ENCODE peak calls at places on chromosomes 5 and 9, in eight cellular contexts. O, G, Z, B, H, I, R and J are unnamed samples.

GRCh38 chr5:82784521-82784920 is 292.7 kb downstream of the TMEM167A start:
- DNase-seq in O (no peak), G (no peak), Z (no peak), B (no peak), H (no peak), I (no peak), R (no peak), J (no peak)

GRCh38 chr5:152472096-152472495 is 67.0 kb upstream of the NMUR2 start:
- DNase-seq in O (no peak), G (no peak), Z (no peak), B (no peak), H (no peak), I (no peak), R (no peak), J (no peak)

GRCh38 chr5:60446917-60447316 is 253.0 kb downstream of the DEPDC1B start:
- DNase-seq in O (no peak), G (no peak), Z (no peak), B (no peak), H (no peak), I (no peak), R (no peak), J (no peak)

GRCh38 chr5:97554992-97555981 is 372.2 kb upstream of the RIOK2 start:
- DNase-seq in O (no peak), G (no peak), Z (no peak), B (no peak), H (no peak), I (no peak), R (no peak), J (no peak)

GRCh38 chr9:72509053-72509452 is 12.4 kb upstream of the TMC1 start:
- DNase-seq in O (no peak), G (no peak), Z (no peak), B (no peak), H (no peak), I (no peak), R (no peak), J (no peak)

GRCh38 chr5:105953616-105954015 is 1717.1 kb downstream of the EFNA5 start:
- DNase-seq in O (no peak), G (no peak), Z (no peak), B (no peak), H (no peak), I (no peak), R (no peak), J (no peak)

GRCh38 chr9:91978739-91979414 is 28.8 kb upstream of the ROR2 start:
- DNase-seq in O (peak; percentile 26), G (no peak), Z (no peak), B (no peak), H (peak; percentile 40), I (no peak), R (peak; percentile 36), J (no peak)

GRCh38 chr5:99169309-99169708 is 240.5 kb upstream of the CHD1 start:
- DNase-seq in O (peak; percentile 8), G (no peak), Z (no peak), B (peak; percentile 8), H (no peak), I (no peak), R (no peak), J (no peak)

GRCh38 chr9:129458155-129458661 is 162.7 kb downstream of the C9orf50 start:
- DNase-seq in O (no peak), G (no peak), Z (peak; percentile 54), B (no peak), H (peak; percentile 86), I (peak; percentile 80), R (peak; percentile 60), J (no peak)

DNA sequence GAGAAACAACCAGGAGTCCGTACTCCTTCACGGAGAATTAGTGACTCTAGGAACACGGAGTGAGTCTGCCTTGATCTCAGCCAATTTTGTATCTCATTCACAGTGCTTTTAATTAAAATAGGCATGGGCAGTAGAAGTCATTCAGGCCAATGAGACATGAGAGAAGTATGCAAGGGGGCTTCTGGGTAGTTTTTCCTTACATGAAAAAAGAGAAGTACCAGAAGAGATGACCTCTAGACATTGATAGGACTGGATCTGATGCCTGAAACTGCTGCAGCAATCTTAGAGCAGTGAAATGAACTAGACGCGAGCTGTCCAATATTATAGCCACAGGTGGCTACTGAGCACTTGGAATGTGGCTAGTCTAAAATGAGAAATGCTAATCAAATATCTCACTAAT is 187.7 kb upstream of the TLE4 start:
- DNase-seq in O (no peak), G (no peak), Z (no peak), B (no peak), H (no peak), I (no peak), R (no peak), J (no peak)
- TF ChIP-seq POLR2AphosphoS5 in O (no peak), G (no peak), Z (no peak), B (no peak), H (no peak), I (no peak), R (no peak), J (no peak)

GRCh38 chr9:133532937-133533668 is 1.4 kb upstream of the ADAMTSL2 start:
- DNase-seq in O (peak; percentile 73), G (peak; percentile 77), Z (peak; percentile 86), B (peak; percentile 18), H (peak; percentile 67), I (peak; percentile 83), R (peak; percentile 79), J (peak; percentile 69)

GRCh38 chr9:133533878-133534277 is 626 bp upstream of the ADAMTSL2 start:
- DNase-seq in O (no peak), G (peak; percentile 87), Z (no peak), B (no peak), H (no peak), I (no peak), R (no peak), J (no peak)

GRCh38 chr9:133536080-133536479 is 1.6 kb downstream of the ADAMTSL2 start:
- DNase-seq in O (no peak), G (no peak), Z (no peak), B (no peak), H (no peak), I (no peak), R (no peak), J (no peak)

GRCh38 chr9:133535285-133535877 is 877 bp downstream of the ADAMTSL2 start:
- DNase-seq in O (no peak), G (no peak), Z (no peak), B (no peak), H (no peak), I (no peak), R (no peak), J (no peak)

DNA sequence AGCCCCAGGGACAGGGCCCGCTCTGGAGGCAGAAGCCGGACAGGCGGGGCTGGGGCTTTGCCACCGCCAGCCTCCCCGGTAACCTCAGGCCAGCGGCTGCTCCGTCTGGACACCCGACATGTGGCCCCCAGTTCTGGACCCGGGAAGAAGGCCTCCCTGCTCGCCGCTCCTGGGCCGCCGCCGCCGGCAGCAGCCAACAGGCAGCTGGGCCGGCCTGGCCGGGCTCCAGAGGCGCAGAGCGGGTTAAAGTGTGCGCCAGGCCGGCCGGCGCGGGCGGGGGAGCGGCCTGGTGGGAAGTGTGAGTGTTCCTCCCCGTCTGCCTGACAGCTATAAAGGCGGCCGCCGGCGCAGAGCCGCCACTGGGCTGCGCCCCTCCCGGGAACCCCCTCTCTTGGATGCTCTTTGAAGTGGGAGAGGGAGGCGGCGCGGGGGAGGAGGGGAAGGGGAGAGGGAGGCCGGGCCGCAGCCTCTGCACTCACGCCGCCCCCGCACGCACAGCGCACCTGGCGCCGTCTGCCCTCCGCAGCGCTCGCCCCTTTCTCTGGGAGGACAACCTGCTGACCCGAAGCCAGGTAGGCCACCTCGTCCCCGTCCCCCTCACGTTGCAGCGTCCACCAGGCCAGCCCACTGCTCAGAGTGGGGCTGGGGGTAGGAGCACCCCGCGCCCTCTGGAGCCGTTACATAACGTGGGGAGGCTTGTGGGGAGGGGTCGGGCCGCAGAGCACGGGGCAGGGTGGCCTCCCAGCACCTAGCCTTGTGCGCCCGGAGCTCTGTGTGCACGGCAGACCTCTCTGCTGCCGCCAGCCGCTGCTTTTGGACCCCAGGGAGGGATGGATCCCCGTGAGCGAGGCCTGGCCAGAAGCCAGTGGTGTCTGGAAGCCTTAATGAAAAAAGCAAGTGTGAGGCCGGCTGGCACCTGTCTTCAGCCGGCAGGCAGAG is at the start of gene ADAMTSL2:
- DNase-seq in O (no peak), G (peak; percentile 90), Z (peak; percentile 55), B (no peak), H (no peak), I (peak; percentile 87), R (peak; percentile 73), J (no peak)
- TF ChIP-seq POLR2AphosphoS5 in O (no peak), G (no peak), Z (no peak), B (no peak), H (no peak), I (no peak), R (no peak), J (no peak)

DNA sequence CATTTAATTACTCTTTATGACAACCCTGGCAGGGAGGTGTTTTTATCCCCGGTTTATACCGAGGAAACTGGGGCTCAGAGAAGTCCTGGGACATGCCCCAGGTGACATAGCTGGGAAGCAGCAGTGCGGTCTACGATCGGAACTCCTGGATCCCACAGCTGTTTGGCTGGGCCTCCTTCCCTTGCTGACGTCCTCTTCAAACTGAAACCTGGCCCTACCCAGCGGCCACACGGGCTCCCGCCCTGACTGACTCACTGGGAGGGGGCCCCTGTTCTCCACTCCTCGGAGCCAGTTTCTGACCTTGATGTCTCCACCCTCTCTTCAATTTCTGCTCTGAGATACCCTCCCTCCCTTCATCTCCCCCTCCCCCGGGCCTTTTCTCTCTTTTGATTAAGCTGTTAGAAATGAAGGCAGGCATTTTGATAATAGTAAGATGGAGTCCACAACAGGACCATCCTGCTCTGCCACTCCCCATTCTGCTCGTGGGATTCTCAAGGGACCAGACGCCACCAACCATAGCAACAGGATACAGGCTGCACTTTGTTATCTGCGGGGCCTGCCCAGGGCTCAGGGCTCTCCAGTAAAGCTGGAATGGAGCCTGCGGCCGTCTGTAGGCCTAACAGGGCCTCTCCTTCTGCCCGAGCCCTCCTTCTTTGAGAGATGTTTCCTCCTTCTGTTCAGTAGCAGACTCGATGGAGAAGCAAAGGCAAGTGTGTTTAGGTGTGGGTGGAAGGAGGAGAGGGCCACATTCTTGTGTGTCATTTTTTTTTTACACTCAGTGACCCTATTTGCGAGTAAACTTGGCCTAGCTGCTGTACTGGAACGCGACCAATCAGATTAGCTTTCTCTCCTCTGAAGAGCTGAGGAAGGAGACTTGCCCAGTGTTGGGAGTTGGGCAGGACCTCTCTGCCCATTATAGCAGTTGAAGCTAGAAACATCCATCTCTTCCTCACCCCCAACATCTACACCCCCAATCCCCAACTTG is 8.7 kb upstream of the EPB41L4B start:
- DNase-seq in O (no peak), G (peak; percentile 39), Z (peak; percentile 82), B (no peak), H (no peak), I (peak; percentile 67), R (peak; percentile 88), J (no peak)
- TF ChIP-seq POLR2AphosphoS5 in O (peak; percentile 26), G (no peak), Z (peak; percentile 41), B (no peak), H (no peak), I (no peak), R (peak; percentile 68), J (no peak)

GRCh38 chr5:32225445-32225844 is 51.3 kb upstream of the GOLPH3 start:
- DNase-seq in O (no peak), G (no peak), Z (no peak), B (no peak), H (no peak), I (peak; percentile 90), R (no peak), J (no peak)
- TF ChIP-seq POLR2AphosphoS5 in O (no peak), G (no peak), Z (peak; percentile 37), B (no peak), H (no peak), I (peak; percentile 86), R (peak; percentile 35), J (no peak)